ENCODE peak calls at places on chromosomes 12 and 14, in ten cellular contexts. One of them, this sample, is unnamed.
A peak's percentile ranks its signal among the peaks of the same experiment; 100 is the strongest.

GRCh38 chr12:127388985-127389384 is 878.0 kb upstream of the TMEM132C start:
- DNase-seq in A549: no peak
- DNase-seq in testis: no peak
- DNase-seq in body of pancreas: no peak
- DNase-seq in AG04450: no peak
- DNase-seq in upper lobe of right lung: no peak
- DNase-seq in uterus: no peak
- DNase-seq in aorta: no peak
- DNase-seq in small intestine: no peak
- DNase-seq in heart right ventricle: no peak
- DNase-seq in this sample: no peak

GRCh38 chr12:107539196-107539939 is 146.2 kb upstream of the PWP1 start:
- DNase-seq in testis: no peak
- DNase-seq in A549: no peak
- DNase-seq in aorta: no peak
- DNase-seq in uterus: no peak
- DNase-seq in AG04450: no peak
- DNase-seq in upper lobe of right lung: no peak
- DNase-seq in body of pancreas: no peak
- DNase-seq in heart right ventricle: no peak
- DNase-seq in small intestine: no peak
- DNase-seq in this sample: no peak

GRCh38 chr14:85310491-85311272 is 219.3 kb upstream of the FLRT2 start:
- DNase-seq in upper lobe of right lung: no peak
- DNase-seq in uterus: no peak
- DNase-seq in A549: no peak
- DNase-seq in aorta: no peak
- DNase-seq in body of pancreas: no peak
- DNase-seq in AG04450: no peak
- DNase-seq in heart right ventricle: no peak
- DNase-seq in small intestine: no peak
- DNase-seq in testis: no peak
- DNase-seq in this sample: no peak

GRCh38 chr14:68085742-68086141 is 266.2 kb downstream of the RAD51B start:
- DNase-seq in aorta: no peak
- DNase-seq in heart right ventricle: no peak
- DNase-seq in testis: peak; percentile 61
- DNase-seq in uterus: no peak
- DNase-seq in small intestine: no peak
- DNase-seq in body of pancreas: no peak
- DNase-seq in upper lobe of right lung: no peak
- DNase-seq in A549: no peak
- DNase-seq in AG04450: no peak
- DNase-seq in this sample: no peak

GRCh38 chr14:30273564-30273880 is 285.4 kb upstream of the G2E3 start:
- DNase-seq in upper lobe of right lung: no peak
- DNase-seq in testis: peak; percentile 77
- DNase-seq in heart right ventricle: no peak
- DNase-seq in uterus: no peak
- DNase-seq in aorta: no peak
- DNase-seq in AG04450: no peak
- DNase-seq in small intestine: no peak
- DNase-seq in body of pancreas: no peak
- DNase-seq in A549: no peak
- DNase-seq in this sample: no peak

GRCh38 chr14:103125098-103126070 is 2.1 kb downstream of the TNFAIP2 start:
- DNase-seq in heart right ventricle: no peak
- DNase-seq in AG04450: no peak
- DNase-seq in upper lobe of right lung: no peak
- DNase-seq in aorta: peak; percentile 12
- DNase-seq in testis: no peak
- DNase-seq in body of pancreas: no peak
- DNase-seq in small intestine: no peak
- DNase-seq in uterus: no peak
- DNase-seq in A549: no peak
- DNase-seq in this sample: no peak

GRCh38 chr14:91245029-91245428 is 525 bp upstream of the GPR68 start:
- DNase-seq in aorta: no peak
- DNase-seq in body of pancreas: no peak
- DNase-seq in AG04450: no peak
- DNase-seq in A549: no peak
- DNase-seq in heart right ventricle: no peak
- DNase-seq in upper lobe of right lung: no peak
- DNase-seq in small intestine: peak; percentile 46
- DNase-seq in testis: no peak
- DNase-seq in uterus: no peak
- DNase-seq in this sample: no peak

GRCh38 chr12:113846883-113847282 is 119.2 kb downstream of the RBM19 start:
- DNase-seq in AG04450: no peak
- DNase-seq in body of pancreas: no peak
- DNase-seq in small intestine: no peak
- DNase-seq in aorta: no peak
- DNase-seq in uterus: no peak
- DNase-seq in upper lobe of right lung: no peak
- DNase-seq in A549: no peak
- DNase-seq in heart right ventricle: no peak
- DNase-seq in testis: no peak
- DNase-seq in this sample: no peak

GRCh38 chr12:73514672-73515071 is 1023.0 kb upstream of the ATXN7L3B start:
- DNase-seq in heart right ventricle: no peak
- DNase-seq in aorta: no peak
- DNase-seq in A549: peak; percentile 3
- DNase-seq in small intestine: no peak
- DNase-seq in upper lobe of right lung: no peak
- DNase-seq in uterus: no peak
- DNase-seq in testis: no peak
- DNase-seq in body of pancreas: no peak
- DNase-seq in AG04450: no peak
- DNase-seq in this sample: no peak

GRCh38 chr12:11862794-11863193 is 207.9 kb upstream of the BCL2L14 start:
- DNase-seq in AG04450: no peak
- DNase-seq in body of pancreas: peak; percentile 26
- DNase-seq in A549: no peak
- DNase-seq in testis: no peak
- DNase-seq in uterus: peak; percentile 42
- DNase-seq in small intestine: no peak
- DNase-seq in heart right ventricle: peak; percentile 51
- DNase-seq in upper lobe of right lung: no peak
- DNase-seq in aorta: no peak
- DNase-seq in this sample: peak; percentile 65

DNA sequence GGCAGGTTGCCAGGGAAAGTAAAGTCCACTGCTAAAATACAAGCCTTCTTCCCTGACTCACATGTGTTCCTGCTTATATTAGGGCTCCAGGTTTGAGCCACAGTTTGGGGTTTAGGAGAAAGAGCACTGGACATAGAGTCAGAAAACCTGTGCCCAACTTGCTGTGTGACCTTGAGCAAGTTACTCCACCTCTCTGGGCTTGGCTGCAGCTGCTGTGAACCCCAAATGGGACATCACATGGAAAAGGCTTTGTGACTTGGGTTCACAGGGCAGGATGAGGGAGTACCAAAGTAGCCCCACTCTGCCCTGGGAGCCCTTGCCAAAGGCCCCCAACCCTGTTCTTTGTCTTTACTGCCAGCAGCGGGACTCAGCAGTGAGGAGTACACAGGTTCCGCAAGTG is 79.0 kb upstream of the NOS1 start:
- DNase-seq in A549: no peak
- DNase-seq in testis: no peak
- DNase-seq in aorta: no peak
- DNase-seq in upper lobe of right lung: no peak
- DNase-seq in body of pancreas: no peak
- DNase-seq in small intestine: no peak
- DNase-seq in heart right ventricle: no peak
- DNase-seq in uterus: no peak
- DNase-seq in AG04450: no peak
- DNase-seq in this sample: no peak
- H3K9me3 ChIP-seq in A549: no peaks in the 10 kb centered on the region
- H3K9me3 ChIP-seq in testis: no peaks in the 10 kb centered on the region
- H3K9me3 ChIP-seq in aorta: no peaks in the 10 kb centered on the region
- H3K9me3 ChIP-seq in upper lobe of right lung: no peaks in the 10 kb centered on the region
- H3K9me3 ChIP-seq in body of pancreas: no peaks in the 10 kb centered on the region
- H3K9me3 ChIP-seq in small intestine: no peaks in the 10 kb centered on the region
- H3K9me3 ChIP-seq in heart right ventricle: no peaks in the 10 kb centered on the region
- H3K9me3 ChIP-seq in uterus: no peaks in the 10 kb centered on the region
- H3K9me3 ChIP-seq in AG04450: peaks cover 68% of the 10 kb centered on the region
- H3K9me3 ChIP-seq in this sample: no peaks in the 10 kb centered on the region

GRCh38 chr14:64508215-64508776 is 3.7 kb downstream of the ZBTB1 start:
- DNase-seq in testis: no peak
- DNase-seq in AG04450: no peak
- DNase-seq in uterus: no peak
- DNase-seq in heart right ventricle: no peak
- DNase-seq in A549: no peak
- DNase-seq in small intestine: no peak
- DNase-seq in aorta: no peak
- DNase-seq in upper lobe of right lung: no peak
- DNase-seq in body of pancreas: no peak
- DNase-seq in this sample: no peak

GRCh38 chr14:64507376-64508156 is 3.0 kb downstream of the ZBTB1 start:
- DNase-seq in uterus: no peak
- DNase-seq in testis: no peak
- DNase-seq in heart right ventricle: no peak
- DNase-seq in upper lobe of right lung: no peak
- DNase-seq in body of pancreas: no peak
- DNase-seq in aorta: no peak
- DNase-seq in A549: peak; percentile 21
- DNase-seq in AG04450: no peak
- DNase-seq in small intestine: no peak
- DNase-seq in this sample: peak; percentile 17

GRCh38 chr14:64510825-64511679 is 6.5 kb downstream of the ZBTB1 start:
- DNase-seq in heart right ventricle: peak; percentile 69
- DNase-seq in AG04450: peak; percentile 34
- DNase-seq in uterus: peak; percentile 47
- DNase-seq in upper lobe of right lung: no peak
- DNase-seq in body of pancreas: peak; percentile 74
- DNase-seq in small intestine: peak; percentile 78
- DNase-seq in testis: peak; percentile 89
- DNase-seq in aorta: no peak
- DNase-seq in A549: peak; percentile 32
- DNase-seq in this sample: peak; percentile 76

GRCh38 chr14:64510127-64510808 is 5.7 kb downstream of the ZBTB1 start:
- DNase-seq in uterus: no peak
- DNase-seq in small intestine: no peak
- DNase-seq in body of pancreas: no peak
- DNase-seq in A549: no peak
- DNase-seq in aorta: no peak
- DNase-seq in AG04450: no peak
- DNase-seq in heart right ventricle: no peak
- DNase-seq in upper lobe of right lung: no peak
- DNase-seq in testis: no peak
- DNase-seq in this sample: no peak

GRCh38 chr14:64509036-64509435 is 4.5 kb downstream of the ZBTB1 start:
- DNase-seq in upper lobe of right lung: no peak
- DNase-seq in small intestine: no peak
- DNase-seq in uterus: no peak
- DNase-seq in AG04450: no peak
- DNase-seq in body of pancreas: no peak
- DNase-seq in heart right ventricle: no peak
- DNase-seq in testis: no peak
- DNase-seq in A549: no peak
- DNase-seq in aorta: no peak
- DNase-seq in this sample: no peak
- H3K4me3 ChIP-seq in upper lobe of right lung: no peak overlapping the region
- H3K4me3 ChIP-seq in small intestine: no peak overlapping the region
- H3K4me3 ChIP-seq in uterus: no peak overlapping the region
- H3K4me3 ChIP-seq in AG04450: no peak overlapping the region
- H3K4me3 ChIP-seq in body of pancreas: no peak overlapping the region
- H3K4me3 ChIP-seq in heart right ventricle: no peak overlapping the region
- H3K4me3 ChIP-seq in testis: no peak overlapping the region
- H3K4me3 ChIP-seq in A549: no peak overlapping the region
- H3K4me3 ChIP-seq in aorta: no peak overlapping the region
- H3K4me3 ChIP-seq in this sample: no peak overlapping the region

GRCh38 chr14:105839425-105840265 is 313.3 kb downstream of the TMEM121 start:
- DNase-seq in AG04450: no peak
- DNase-seq in uterus: no peak
- DNase-seq in testis: no peak
- DNase-seq in upper lobe of right lung: peak; percentile 54
- DNase-seq in body of pancreas: no peak
- DNase-seq in A549: no peak
- DNase-seq in aorta: no peak
- DNase-seq in heart right ventricle: no peak
- DNase-seq in small intestine: no peak
- DNase-seq in this sample: no peak

GRCh38 chr14:105837349-105838063 is 311.1 kb downstream of the TMEM121 start:
- DNase-seq in body of pancreas: no peak
- DNase-seq in small intestine: no peak
- DNase-seq in uterus: no peak
- DNase-seq in A549: no peak
- DNase-seq in upper lobe of right lung: peak; percentile 50
- DNase-seq in heart right ventricle: no peak
- DNase-seq in aorta: no peak
- DNase-seq in testis: no peak
- DNase-seq in AG04450: no peak
- DNase-seq in this sample: no peak

GRCh38 chr14:105840266-105841021 is 314.1 kb downstream of the TMEM121 start:
- DNase-seq in AG04450: no peak
- DNase-seq in aorta: peak; percentile 71
- DNase-seq in body of pancreas: no peak
- DNase-seq in small intestine: no peak
- DNase-seq in upper lobe of right lung: peak; percentile 57
- DNase-seq in A549: no peak
- DNase-seq in testis: no peak
- DNase-seq in heart right ventricle: no peak
- DNase-seq in uterus: no peak
- DNase-seq in this sample: no peak

GRCh38 chr14:105838107-105838506 is 311.7 kb downstream of the TMEM121 start:
- DNase-seq in A549: no peak
- DNase-seq in small intestine: no peak
- DNase-seq in body of pancreas: no peak
- DNase-seq in uterus: no peak
- DNase-seq in upper lobe of right lung: no peak
- DNase-seq in heart right ventricle: no peak
- DNase-seq in AG04450: no peak
- DNase-seq in aorta: no peak
- DNase-seq in testis: no peak
- DNase-seq in this sample: no peak

GRCh38 chr14:105838591-105839424 is 312.4 kb downstream of the TMEM121 start:
- DNase-seq in upper lobe of right lung: peak; percentile 46
- DNase-seq in testis: no peak
- DNase-seq in uterus: no peak
- DNase-seq in aorta: peak; percentile 68
- DNase-seq in small intestine: no peak
- DNase-seq in A549: no peak
- DNase-seq in AG04450: no peak
- DNase-seq in heart right ventricle: no peak
- DNase-seq in body of pancreas: no peak
- DNase-seq in this sample: no peak
- H3K9me3 ChIP-seq in upper lobe of right lung: no peaks in the 10 kb centered on the region
- H3K9me3 ChIP-seq in testis: no peaks in the 10 kb centered on the region
- H3K9me3 ChIP-seq in uterus: no peaks in the 10 kb centered on the region
- H3K9me3 ChIP-seq in aorta: no peaks in the 10 kb centered on the region
- H3K9me3 ChIP-seq in small intestine: no peaks in the 10 kb centered on the region
- H3K9me3 ChIP-seq in A549: no peaks in the 10 kb centered on the region
- H3K9me3 ChIP-seq in AG04450: peaks cover 81% of the 10 kb centered on the region
- H3K9me3 ChIP-seq in heart right ventricle: no peaks in the 10 kb centered on the region
- H3K9me3 ChIP-seq in body of pancreas: no peaks in the 10 kb centered on the region
- H3K9me3 ChIP-seq in this sample: no peaks in the 10 kb centered on the region

DNA sequence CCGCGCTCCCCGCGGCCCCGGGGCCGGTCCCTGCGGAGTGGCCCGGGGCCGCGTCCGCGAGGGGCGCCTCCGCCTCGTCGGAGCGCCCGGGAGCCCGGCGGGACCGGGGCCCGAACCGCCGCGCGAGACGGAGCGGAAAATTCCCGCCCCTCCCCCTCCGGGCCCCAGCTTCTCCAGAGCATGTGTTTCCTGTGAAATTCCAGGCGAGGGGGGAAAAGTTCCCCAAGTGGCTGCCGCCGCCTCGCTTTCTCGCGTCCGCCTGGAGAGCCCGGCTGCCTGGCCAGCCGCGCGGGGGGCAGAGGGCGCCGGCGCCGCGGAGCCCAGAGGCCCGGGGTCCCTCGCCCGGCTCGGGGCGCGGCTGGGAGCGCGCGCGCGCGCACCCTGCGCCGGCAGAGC is 886 bp downstream of the CACNA1C start:
- DNase-seq in upper lobe of right lung: no peak
- DNase-seq in uterus: peak; percentile 68
- DNase-seq in heart right ventricle: peak; percentile 47
- DNase-seq in testis: no peak
- DNase-seq in aorta: peak; percentile 84
- DNase-seq in small intestine: no peak
- DNase-seq in body of pancreas: no peak
- DNase-seq in A549: no peak
- DNase-seq in AG04450: no peak
- DNase-seq in this sample: peak; percentile 45
- H3K4me3 ChIP-seq in upper lobe of right lung: peak overlapping the region; percentile 55
- H3K4me3 ChIP-seq in uterus: peak overlapping the region; percentile 69
- H3K4me3 ChIP-seq in heart right ventricle: peak overlapping the region; percentile 75
- H3K4me3 ChIP-seq in testis: peak overlapping the region; percentile 56
- H3K4me3 ChIP-seq in aorta: peak overlapping the region; percentile 95
- H3K4me3 ChIP-seq in small intestine: peak overlapping the region; percentile 42
- H3K4me3 ChIP-seq in body of pancreas: no peak overlapping the region
- H3K4me3 ChIP-seq in A549: no peak overlapping the region
- H3K4me3 ChIP-seq in AG04450: peak overlapping the region; percentile 80
- H3K4me3 ChIP-seq in this sample: peak overlapping the region; percentile 64

This sample was measured in cardiac muscle cell.